ENCODE peak calls at places on chromosomes 11 and 22, in five cellular contexts. One of them, this sample, is unnamed.

GRCh38 chr11:2320591-2321310 is 18.9 kb downstream of the TSPAN32 start:
- DNase-seq in hypothalamus: no peak
- DNase-seq in left cardiac atrium: no peak
- DNase-seq in OCI-M1: no peak
- DNase-seq in DMS79 treated with DMSO at 0.1 percent for 48 hours: no peak
- DNase-seq in this sample: no peak

GRCh38 chr22:36816635-36817428 is at the start of gene PVALB:
- DNase-seq in hypothalamus: no peak
- DNase-seq in left cardiac atrium: peak; percentile 27
- DNase-seq in OCI-M1: no peak
- DNase-seq in DMS79 treated with DMSO at 0.1 percent for 48 hours: no peak
- DNase-seq in this sample: peak; percentile 27

GRCh38 chr11:80146231-80146630 is 705.4 kb upstream of the TENM4 start:
- DNase-seq in hypothalamus: no peak
- DNase-seq in left cardiac atrium: no peak
- DNase-seq in OCI-M1: no peak
- DNase-seq in DMS79 treated with DMSO at 0.1 percent for 48 hours: no peak
- DNase-seq in this sample: no peak

GRCh38 chr11:27973851-27974536 is 134.0 kb downstream of the KIF18A start:
- DNase-seq in hypothalamus: no peak
- DNase-seq in left cardiac atrium: no peak
- DNase-seq in OCI-M1: no peak
- DNase-seq in DMS79 treated with DMSO at 0.1 percent for 48 hours: no peak
- DNase-seq in this sample: no peak

GRCh38 chr22:25081409-25081824 is 118.2 kb upstream of the CRYBB3 start:
- DNase-seq in hypothalamus: no peak
- DNase-seq in left cardiac atrium: no peak
- DNase-seq in OCI-M1: peak; percentile 67
- DNase-seq in DMS79 treated with DMSO at 0.1 percent for 48 hours: peak; percentile 2
- DNase-seq in this sample: peak; percentile 12

GRCh38 chr11:99934008-99934407 is 753.1 kb upstream of the ARHGAP42 start:
- DNase-seq in hypothalamus: no peak
- DNase-seq in left cardiac atrium: no peak
- DNase-seq in OCI-M1: no peak
- DNase-seq in DMS79 treated with DMSO at 0.1 percent for 48 hours: no peak
- DNase-seq in this sample: no peak

GRCh38 chr11:43923327-43924111 is 18.9 kb upstream of the C11orf96 start:
- DNase-seq in hypothalamus: no peak
- DNase-seq in left cardiac atrium: peak; percentile 75
- DNase-seq in OCI-M1: no peak
- DNase-seq in DMS79 treated with DMSO at 0.1 percent for 48 hours: no peak
- DNase-seq in this sample: no peak

GRCh38 chr22:22600862-22601261 is 41.8 kb upstream of the PRAME start:
- DNase-seq in hypothalamus: no peak
- DNase-seq in left cardiac atrium: no peak
- DNase-seq in OCI-M1: no peak
- DNase-seq in DMS79 treated with DMSO at 0.1 percent for 48 hours: no peak
- DNase-seq in this sample: no peak

GRCh38 chr22:28819253-28820096 is 19.1 kb upstream of the XBP1 start:
- DNase-seq in hypothalamus: no peak
- DNase-seq in left cardiac atrium: no peak
- DNase-seq in OCI-M1: no peak
- DNase-seq in DMS79 treated with DMSO at 0.1 percent for 48 hours: no peak
- DNase-seq in this sample: no peak

GRCh38 chr22:30196141-30196866 is 50.3 kb downstream of the LIF start:
- DNase-seq in hypothalamus: no peak
- DNase-seq in left cardiac atrium: peak; percentile 86
- DNase-seq in OCI-M1: peak; percentile 64
- DNase-seq in DMS79 treated with DMSO at 0.1 percent for 48 hours: peak; percentile 53
- DNase-seq in this sample: peak; percentile 86

GRCh38 chr11:126282361-126282741 is 542 bp upstream of the TIRAP start:
- DNase-seq in hypothalamus: no peak
- DNase-seq in left cardiac atrium: peak; percentile 66
- DNase-seq in OCI-M1: no peak
- DNase-seq in DMS79 treated with DMSO at 0.1 percent for 48 hours: peak; percentile 54
- DNase-seq in this sample: peak; percentile 56

GRCh38 chr22:20953668-20954500 is 13.2 kb upstream of the AIFM3 start:
- DNase-seq in hypothalamus: no peak
- DNase-seq in left cardiac atrium: no peak
- DNase-seq in OCI-M1: peak; percentile 75
- DNase-seq in DMS79 treated with DMSO at 0.1 percent for 48 hours: no peak
- DNase-seq in this sample: no peak

GRCh38 chr22:50506611-50507420 is 686 bp downstream of the LMF2 start:
- DNase-seq in hypothalamus: no peak
- DNase-seq in left cardiac atrium: no peak
- DNase-seq in OCI-M1: peak; percentile 33
- DNase-seq in DMS79 treated with DMSO at 0.1 percent for 48 hours: no peak
- DNase-seq in this sample: no peak

GRCh38 chr11:32561835-32562234 is 21.8 kb upstream of the EIF3M start:
- DNase-seq in hypothalamus: no peak
- DNase-seq in left cardiac atrium: no peak
- DNase-seq in OCI-M1: no peak
- DNase-seq in DMS79 treated with DMSO at 0.1 percent for 48 hours: no peak
- DNase-seq in this sample: no peak

GRCh38 chr11:117097567-117098268 is 510 bp downstream of the SIK3 start:
- DNase-seq in hypothalamus: peak; percentile 71
- DNase-seq in left cardiac atrium: peak; percentile 34
- DNase-seq in OCI-M1: peak; percentile 75
- DNase-seq in DMS79 treated with DMSO at 0.1 percent for 48 hours: peak; percentile 72
- DNase-seq in this sample: peak; percentile 62

GRCh38 chr22:30416403-30416802 is 9.2 kb upstream of the MTFP1 start:
- DNase-seq in hypothalamus: no peak
- DNase-seq in left cardiac atrium: no peak
- DNase-seq in OCI-M1: no peak
- DNase-seq in DMS79 treated with DMSO at 0.1 percent for 48 hours: no peak
- DNase-seq in this sample: no peak

GRCh38 chr11:16905375-16905774 is 108.8 kb downstream of the PLEKHA7 start:
- DNase-seq in hypothalamus: no peak
- DNase-seq in left cardiac atrium: no peak
- DNase-seq in OCI-M1: no peak
- DNase-seq in DMS79 treated with DMSO at 0.1 percent for 48 hours: no peak
- DNase-seq in this sample: no peak

This sample was measured in NCI-H1092 treated with DMSO at 0.1 percent for 48 hours.